ENCODE peak calls at places on chromosomes 12 and 14, in four cellular contexts. S is AG04450, I is lower lobe of right lung, Y is AG10803. V is an unnamed sample.
A peak's percentile ranks its signal among the peaks of the same experiment; 100 is the strongest.

GRCh38 chr12:91492648-91493047 is 310.0 kb upstream of the DCN start:
- DNase-seq in I (no peak), Y (no peak), S (no peak), V (no peak)

GRCh38 chr12:47818382-47818700 is 1.4 kb downstream of the HDAC7 start:
- DNase-seq in Y (no peak), S (no peak), I (no peak), V (no peak)

GRCh38 chr14:71654810-71655209 is 277.4 kb upstream of the RGS6 start:
- DNase-seq in S (no peak), Y (no peak), I (no peak), V (no peak)

GRCh38 chr12:42976620-42977019 is 387.1 kb upstream of the PRICKLE1 start:
- DNase-seq in I (no peak), S (no peak), Y (no peak), V (no peak)

GRCh38 chr12:120211904-120212283 is 11.0 kb upstream of the RPLP0 start:
- DNase-seq in Y (no peak), S (no peak), I (no peak), V (peak; percentile 52)

GRCh38 chr12:6118891-6119568 is 5.4 kb downstream of the VWF start:
- DNase-seq in I (no peak), S (no peak), Y (no peak), V (peak; percentile 47)

GRCh38 chr12:18546399-18546798 is 191.4 kb downstream of the PLCZ1 start:
- DNase-seq in S (no peak), I (no peak), Y (peak; percentile 63), V (no peak)

GRCh38 chr12:31599053-31599452 is 8.1 kb upstream of the DENND5B start:
- DNase-seq in Y (no peak), S (no peak), I (no peak), V (no peak)

GRCh38 chr12:89861086-89861485 is 152.4 kb upstream of the ATP2B1 start:
- DNase-seq in I (no peak), S (no peak), Y (no peak), V (no peak)

GRCh38 chr12:3930216-3930615 is 57.0 kb upstream of the PARP11 start:
- DNase-seq in I (no peak), Y (no peak), S (no peak), V (no peak)

GRCh38 chr14:78403278-78403815 is 233.2 kb downstream of the NRXN3 start:
- DNase-seq in Y (no peak), S (no peak), I (no peak), V (peak; percentile 58)

GRCh38 chr12:66036317-66036716 is 94.2 kb downstream of the LLPH start:
- DNase-seq in Y (peak; percentile 94), I (no peak), S (peak; percentile 49), V (no peak)

GRCh38 chr12:59858508-59858907 is 262.7 kb downstream of the SLC16A7 start:
- DNase-seq in I (no peak), S (no peak), Y (no peak), V (no peak)

GRCh38 chr12:30064906-30065305 is 281.2 kb upstream of the TMTC1 start:
- DNase-seq in S (no peak), Y (no peak), I (no peak), V (no peak)

GRCh38 chr12:90065301-90065801 is 356.7 kb upstream of the ATP2B1 start:
- DNase-seq in I (no peak), S (no peak), Y (no peak), V (no peak)

GRCh38 chr12:9120487-9121184 is 4.9 kb upstream of the A2M start:
- DNase-seq in I (no peak), S (no peak), Y (no peak), V (no peak)

GRCh38 chr12:47025798-47026197 is 53.6 kb upstream of the PCED1B start:
- DNase-seq in S (no peak), I (no peak), Y (no peak), V (no peak)

GRCh38 chr12:57720606-57721595 is 17.6 kb downstream of the AGAP2 start:
- DNase-seq in I (no peak), S (no peak), Y (no peak), V (no peak)

GRCh38 chr14:45246633-45247173 is 6.3 kb downstream of the MIS18BP1 start:
- DNase-seq in Y (no peak), I (no peak), S (no peak), V (no peak)

GRCh38 chr12:29616664-29617409 is 119.4 kb upstream of the OVCH1 start:
- DNase-seq in Y (no peak), S (no peak), I (no peak), V (no peak)

GRCh38 chr14:52012635-52013034 is 23.3 kb downstream of the RTRAF start:
- DNase-seq in Y (peak; percentile 51), I (no peak), S (no peak), V (no peak)

GRCh38 chr12:113222730-113223531 is 1.7 kb downstream of the TPCN1 start:
- DNase-seq in S (peak; percentile 77), I (no peak), Y (peak; percentile 88), V (peak; percentile 73)

GRCh38 chr14:74599946-74600345 is 12.1 kb downstream of the LTBP2 start:
- DNase-seq in Y (no peak), I (no peak), S (no peak), V (no peak)

GRCh38 chr12:109718390-109718789 is 4.8 kb downstream of the FAM222A start:
- DNase-seq in S (no peak), Y (no peak), I (no peak), V (peak; percentile 97)

GRCh38 chr12:62684586-62685295 is 218.1 kb downstream of the MON2 start:
- DNase-seq in I (no peak), Y (peak; percentile 97), S (no peak), V (no peak)

GRCh38 chr14:67332468-67332867 is 27.1 kb downstream of the ATP6V1D start:
- DNase-seq in I (no peak), S (no peak), Y (no peak), V (no peak)

GRCh38 chr14:96681826-96682225 is 115.4 kb upstream of the VRK1 start:
- DNase-seq in Y (peak; percentile 24), S (no peak), I (no peak), V (no peak)

GRCh38 chr14:71885301-71885700 is 46.9 kb upstream of the RGS6 start:
- DNase-seq in S (no peak), Y (no peak), I (no peak), V (no peak)

GRCh38 chr14:105180598-105181528 is at the start of gene NUDT14:
- DNase-seq in S (no peak), Y (peak; percentile 16), I (peak; percentile 87), V (peak; percentile 94)

GRCh38 chr12:10571141-10571540 is 42.3 kb downstream of the MAGOHB start:
- DNase-seq in I (no peak), Y (no peak), S (no peak), V (no peak)

GRCh38 chr12:124469193-124469888 is 98.1 kb downstream of the NCOR2 start:
- DNase-seq in S (no peak), Y (no peak), I (no peak), V (peak; percentile 88)

DNA sequence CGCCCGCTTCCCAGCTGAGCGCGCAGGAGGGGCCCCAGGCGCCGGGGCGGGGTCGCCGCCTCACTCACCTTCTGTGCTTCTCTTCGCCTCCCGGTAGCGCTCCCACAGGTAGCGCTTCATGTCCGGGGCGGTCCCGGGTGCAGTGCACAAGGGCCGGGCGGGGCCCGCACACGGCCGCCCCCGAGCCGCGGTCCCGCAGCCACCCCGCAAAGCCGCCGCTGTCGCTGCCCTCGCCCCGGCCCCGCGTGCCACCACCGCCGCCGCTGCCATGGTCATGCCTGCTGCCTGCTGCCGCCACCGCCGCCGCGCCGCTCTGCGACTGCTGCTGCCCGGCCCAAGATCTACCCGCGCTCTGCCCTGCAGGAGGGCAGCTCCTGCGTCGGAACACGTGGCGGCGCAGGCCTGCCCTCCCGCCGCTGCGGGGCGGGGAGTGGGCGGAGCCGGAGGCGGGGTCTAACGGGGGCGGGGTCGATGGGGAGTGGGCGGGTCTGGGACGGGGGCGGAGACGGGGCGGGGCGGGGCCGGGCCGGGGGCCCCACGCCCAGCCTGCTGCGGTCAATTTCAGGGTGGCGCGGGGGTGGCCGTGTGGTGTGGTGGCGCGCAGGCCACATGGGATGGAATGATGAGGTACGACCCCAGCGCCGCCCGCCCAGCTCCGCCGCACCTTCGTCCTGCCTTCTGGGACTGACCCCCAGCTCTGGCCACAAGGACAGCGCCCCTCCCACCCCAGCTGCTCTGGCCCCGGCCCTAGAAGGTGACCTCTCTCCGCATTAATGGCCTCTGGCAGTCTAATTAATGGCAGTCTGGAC is at the start of gene NT5DC3:
- DNase-seq in S (peak; percentile 47), Y (peak; percentile 76), I (peak; percentile 85), V (peak; percentile 97)
- H3K4me3 ChIP-seq in S (peak within 1 kb of the TSS; percentile 73), Y (peak within 1 kb of the TSS; percentile 75), I (peak within 1 kb of the TSS; percentile 73), V (peak within 1 kb of the TSS; percentile 95)

GRCh38 chr12:25994901-25995625 is 36.6 kb downstream of the RASSF8 start:
- DNase-seq in S (no peak), I (no peak), Y (peak; percentile 51), V (peak; percentile 68)
- H3K4me3 ChIP-seq in S (no peak overlapping the region), I (no peak overlapping the region), Y (peak overlapping the region; percentile 26), V (no peak overlapping the region)

DNA sequence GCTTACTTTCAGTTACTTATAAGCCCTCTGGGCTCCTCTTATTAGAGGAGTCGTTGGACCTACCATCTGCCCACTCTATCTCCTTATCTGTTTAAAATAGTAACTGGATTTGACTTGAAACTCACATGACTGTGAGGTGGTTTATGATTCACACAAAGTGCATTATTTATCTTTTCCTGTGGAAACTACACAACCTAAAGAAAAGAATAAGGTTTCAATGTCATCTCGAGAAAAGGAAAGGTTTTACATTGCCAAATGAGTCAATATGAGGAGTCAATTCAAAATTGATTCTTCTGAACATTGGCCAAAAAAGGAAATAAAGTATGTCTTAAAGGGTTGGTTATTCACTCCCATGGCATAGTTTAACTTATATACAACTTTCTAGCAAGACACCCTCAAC is 225.0 kb upstream of the G2E3 start:
- DNase-seq in I (no peak), S (no peak), Y (no peak), V (no peak)
- H3K4me3 ChIP-seq in I (no peak overlapping the region), S (no peak overlapping the region), Y (no peak overlapping the region), V (no peak overlapping the region)

GRCh38 chr14:90384543-90384911 is 12.3 kb upstream of the CALM1 start:
- DNase-seq in Y (peak; percentile 29), I (no peak), S (no peak), V (no peak)
- H3K4me3 ChIP-seq in Y (no peak overlapping the region), I (peak overlapping the region; percentile 63), S (no peak overlapping the region), V (peak overlapping the region; percentile 85)

GRCh38 chr14:102927878-102928411 is 5.5 kb downstream of the AMN start:
- DNase-seq in S (no peak), Y (no peak), I (peak; percentile 65), V (peak; percentile 80)

GRCh38 chr14:102925646-102926045 is 3.2 kb downstream of the AMN start:
- DNase-seq in S (no peak), Y (no peak), I (peak; percentile 33), V (no peak)

GRCh38 chr14:102928412-102929348 is 6.2 kb downstream of the AMN start:
- DNase-seq in Y (peak; percentile 17), I (peak; percentile 91), S (no peak), V (peak; percentile 95)

GRCh38 chr14:102926104-102926503 is 3.6 kb downstream of the AMN start:
- DNase-seq in Y (no peak), I (peak; percentile 25), S (no peak), V (no peak)

DNA sequence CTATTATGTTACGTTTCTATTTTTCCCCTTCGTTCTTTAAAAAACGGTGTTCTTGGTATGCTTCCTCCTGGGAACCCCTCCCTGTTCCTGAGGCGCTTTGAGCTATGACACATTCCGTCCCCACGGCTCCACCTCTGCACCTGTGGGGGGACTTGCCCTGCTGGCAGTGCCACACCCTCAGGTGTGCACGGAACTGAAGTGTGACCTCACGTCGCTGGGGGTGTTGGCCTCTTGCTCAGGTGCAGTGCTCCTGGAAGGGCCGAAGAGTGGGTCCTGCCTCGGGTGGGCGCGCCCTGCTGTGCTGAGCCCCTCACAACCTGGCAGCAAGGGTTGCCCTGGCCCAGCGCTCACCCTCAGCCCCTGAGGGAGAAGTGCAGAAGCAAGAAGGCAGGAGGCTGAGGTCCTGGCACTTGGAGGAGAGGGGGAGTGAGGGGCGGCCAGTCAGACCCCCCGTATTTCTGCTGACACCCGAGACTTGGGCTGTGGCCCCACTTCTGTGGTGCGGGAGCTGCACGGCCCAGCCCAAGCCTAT is 4.9 kb downstream of the AMN start:
- DNase-seq in I (peak; percentile 86), S (no peak), Y (no peak), V (no peak)
- H3K4me3 ChIP-seq in I (peak overlapping the region; percentile 57), S (no peak overlapping the region), Y (no peak overlapping the region), V (no peak overlapping the region)